ENCODE peak calls at places on chromosomes 11 and 22, in six cellular contexts. C is HCT116, O is K562, H is H1, N is GM12878, S is HepG2. W is an unnamed sample.

GRCh38 chr11:9264381-9265210 is 554 bp downstream of the DENND5A start:
- DNase-seq in C (no peak), O (no peak), H (no peak), N (no peak), S (no peak), W (peak; percentile 13)

GRCh38 chr22:37752189-37753061 is 55.3 kb upstream of the GCAT start:
- DNase-seq in C (peak; percentile 92), O (no peak), H (no peak), N (no peak), S (peak; percentile 73), W (no peak)

GRCh38 chr11:93694586-93694985 is 33.1 kb downstream of the CEP295 start:
- DNase-seq in C (no peak), O (no peak), H (no peak), N (no peak), S (no peak), W (no peak)

GRCh38 chr11:64859542-64860414 is 15.3 kb upstream of the CDC42BPG start:
- DNase-seq in C (no peak), O (no peak), H (no peak), N (peak; percentile 97), S (no peak), W (no peak)

GRCh38 chr11:117490911-117491310 is 163.3 kb downstream of the CEP164 start:
- DNase-seq in C (no peak), O (no peak), H (no peak), N (no peak), S (no peak), W (no peak)

GRCh38 chr11:68256331-68256741 is 15.4 kb downstream of the C11orf24 start:
- DNase-seq in C (no peak), O (peak; percentile 13), H (no peak), N (no peak), S (peak; percentile 53), W (no peak)

GRCh38 chr11:125166347-125166841 is 1.8 kb downstream of the PKNOX2 start:
- DNase-seq in C (no peak), O (no peak), H (no peak), N (no peak), S (no peak), W (no peak)

GRCh38 chr11:105392546-105392945 is 217.3 kb upstream of the GRIA4 start:
- DNase-seq in C (no peak), O (no peak), H (no peak), N (no peak), S (no peak), W (no peak)

GRCh38 chr11:105811242-105811641 is 201.4 kb downstream of the GRIA4 start:
- DNase-seq in C (no peak), O (no peak), H (no peak), N (no peak), S (no peak), W (no peak)

GRCh38 chr22:45320326-45320976 is 10.7 kb downstream of the FAM118A start:
- DNase-seq in C (no peak), O (no peak), H (no peak), N (no peak), S (no peak), W (no peak)

GRCh38 chr22:25027552-25027951 is 75.0 kb downstream of the KIAA1671 start:
- DNase-seq in C (no peak), O (no peak), H (no peak), N (no peak), S (no peak), W (no peak)

GRCh38 chr11:102780491-102780918 is at the start of gene MMP10:
- DNase-seq in C (peak; percentile 54), O (no peak), H (peak; percentile 27), N (no peak), S (peak; percentile 21), W (peak; percentile 39)

GRCh38 chr22:30605449-30606110 is 1.4 kb upstream of the TCN2 start:
- DNase-seq in C (peak; percentile 52), O (peak; percentile 64), H (no peak), N (no peak), S (peak; percentile 44), W (no peak)

GRCh38 chr11:8363924-8364323 is 100.2 kb upstream of the LMO1 start:
- DNase-seq in C (no peak), O (no peak), H (no peak), N (no peak), S (no peak), W (no peak)

GRCh38 chr11:65355776-65356393 is 1.3 kb downstream of the TIGD3 start:
- DNase-seq in C (no peak), O (no peak), H (no peak), N (no peak), S (no peak), W (no peak)

GRCh38 chr22:34099278-34099677 is 179.0 kb upstream of the LARGE1 start:
- DNase-seq in C (no peak), O (no peak), H (no peak), N (no peak), S (no peak), W (no peak)

GRCh38 chr11:63838150-63838681 is 694 bp upstream of the MARK2 start:
- DNase-seq in C (no peak), O (no peak), H (no peak), N (peak; percentile 87), S (no peak), W (no peak)

GRCh38 chr11:34104680-34105078 is 750 bp upstream of the NAT10 start:
- DNase-seq in C (no peak), O (no peak), H (no peak), N (no peak), S (no peak), W (no peak)
- TF ChIP-seq JUND in C (no peak), O (no peak), H (no peak), N (no peak), S (no peak), W (no peak)

GRCh38 chr11:1931791-1932480 is 12.4 kb downstream of the TNNT3 start:
- DNase-seq in C (no peak), O (no peak), H (no peak), N (no peak), S (no peak), W (no peak)

GRCh38 chr11:1931326-1931725 is 11.8 kb downstream of the TNNT3 start:
- DNase-seq in C (no peak), O (no peak), H (no peak), N (no peak), S (no peak), W (no peak)

GRCh38 chr11:1929621-1930447 is 10.3 kb downstream of the TNNT3 start:
- DNase-seq in C (no peak), O (no peak), H (no peak), N (no peak), S (no peak), W (no peak)

GRCh38 chr11:1928891-1929541 is 9.5 kb downstream of the TNNT3 start:
- DNase-seq in C (no peak), O (no peak), H (no peak), N (no peak), S (no peak), W (no peak)

DNA sequence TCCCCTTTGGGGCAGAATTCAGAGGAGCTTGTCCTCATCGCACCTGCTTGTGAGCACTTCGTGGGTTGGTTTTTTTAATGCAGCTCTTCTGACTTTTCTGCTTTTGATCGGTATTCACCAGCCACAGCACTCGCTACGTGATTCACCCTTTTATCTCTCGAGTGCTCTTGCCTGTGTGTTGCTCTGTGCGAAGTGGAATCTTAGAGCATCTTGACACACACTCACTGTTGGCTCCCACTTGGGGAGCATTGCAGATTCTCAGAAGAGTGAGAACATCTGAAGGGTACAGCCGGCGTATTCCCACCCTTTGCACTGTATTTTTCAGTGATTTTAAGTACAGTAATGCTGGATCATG is 10.9 kb downstream of the TNNT3 start:
- DNase-seq in C (no peak), O (no peak), H (no peak), N (no peak), S (no peak), W (no peak)
- TF ChIP-seq JUND in C (no peak), O (no peak), H (no peak), N (no peak), S (no peak), W (no peak)

DNA sequence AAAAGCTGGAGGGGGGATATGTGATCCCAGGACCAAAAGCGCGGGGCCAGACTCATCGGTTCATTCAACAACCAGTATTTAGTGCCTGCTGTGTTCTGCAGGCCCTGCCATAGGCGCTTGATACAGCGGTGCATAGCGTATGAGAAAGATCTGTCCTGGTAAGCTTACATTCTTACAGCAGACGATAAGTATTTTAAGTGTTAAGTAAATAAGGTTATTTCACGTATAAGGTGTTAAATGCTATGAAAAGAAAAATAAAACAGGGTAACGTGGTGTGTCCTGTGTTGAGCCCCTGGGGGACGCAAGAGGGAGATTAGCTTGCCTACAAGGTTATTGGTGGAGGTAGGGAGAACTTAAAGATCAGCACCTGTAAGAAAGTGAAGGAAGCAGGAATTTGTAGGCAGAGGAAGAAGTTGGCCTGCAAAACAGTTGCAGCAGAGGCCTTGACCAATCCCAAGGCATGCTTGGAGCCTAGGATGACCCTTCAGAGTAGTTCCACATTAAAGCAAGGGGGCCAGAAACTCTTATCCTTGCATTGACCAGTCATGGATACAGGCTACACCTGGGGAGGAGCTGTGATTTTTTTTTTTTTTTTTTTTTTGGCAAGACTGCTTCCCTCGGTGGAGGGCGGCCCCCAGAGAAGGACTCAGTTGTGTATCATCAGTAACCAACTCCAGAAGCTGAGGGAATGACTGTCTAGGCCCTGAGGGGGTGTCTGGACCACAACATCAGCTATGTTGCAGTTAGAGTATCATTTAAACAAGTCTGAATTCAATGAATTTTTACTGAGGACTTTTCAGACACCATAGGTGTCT is 499 bp upstream of the LIPT2 start:
- DNase-seq in C (peak; percentile 22), O (no peak), H (no peak), N (peak; percentile 2), S (no peak), W (no peak)
- TF ChIP-seq JUND in C (no peak), O (no peak), H (no peak), N (no peak), S (no peak), W (no peak)

GRCh38 chr11:115778928-115779650 is 274.9 kb upstream of the CADM1 start:
- DNase-seq in C (no peak), O (no peak), H (no peak), N (no peak), S (no peak), W (no peak)
- TF ChIP-seq JUND in C (no peak), O (no peak), H (no peak), N (no peak), S (no peak), W (no peak)

DNA sequence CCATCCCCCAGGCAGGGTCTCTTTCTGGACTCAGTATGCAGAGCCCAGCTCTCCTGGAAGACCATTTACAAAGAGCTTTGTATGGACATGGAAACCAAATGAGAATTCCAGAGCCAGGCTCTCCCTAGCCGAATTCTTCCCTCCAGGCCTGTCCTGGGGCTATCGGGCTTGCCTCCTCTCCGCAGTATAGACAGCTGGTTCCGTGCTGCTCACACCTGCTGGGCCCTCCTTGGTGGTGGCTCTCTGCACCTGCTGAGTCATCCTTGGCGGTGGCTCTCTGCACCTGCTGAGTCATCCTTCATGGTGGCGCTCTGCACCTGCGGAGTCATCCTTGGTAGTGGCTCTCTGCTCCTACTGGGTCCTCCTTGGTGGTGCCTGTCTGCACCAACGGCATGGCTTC is 743.5 kb downstream of the BRD1 start:
- DNase-seq in C (peak; percentile 37), O (peak; percentile 20), H (no peak), N (no peak), S (no peak), W (no peak)
- TF ChIP-seq JUND in C (no peak), O (no peak), H (no peak), N (no peak), S (no peak), W (no peak)

DNA sequence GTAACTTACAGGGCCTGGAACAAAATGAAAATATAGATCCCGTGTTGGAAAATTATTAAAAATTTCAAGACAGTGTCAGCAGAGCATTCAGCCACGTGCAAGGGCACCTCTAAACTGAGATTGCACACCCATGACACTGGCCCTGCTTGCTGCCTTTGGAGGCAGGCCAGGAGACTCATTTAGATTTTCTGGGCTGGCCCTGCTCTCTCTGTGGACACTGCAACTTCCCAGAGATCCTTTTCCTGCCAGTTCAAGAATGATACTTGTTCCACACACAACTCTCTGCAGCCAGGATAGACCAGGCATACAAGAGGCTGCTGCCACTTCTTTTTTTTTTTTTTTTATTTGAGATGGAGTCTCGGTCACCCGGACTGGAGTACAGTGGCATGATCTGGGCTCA is 56.7 kb upstream of the PTPRJ start:
- DNase-seq in C (no peak), O (no peak), H (no peak), N (no peak), S (no peak), W (no peak)
- TF ChIP-seq JUND in C (no peak), O (no peak), H (no peak), N (no peak), S (no peak), W (no peak)